ENCODE peak calls at places on chromosomes 1 and 21, in nine cellular contexts. A, D, I, J, H, C, G, M and V are unnamed samples.

GRCh38 chr1:235246022-235246948 is 81.7 kb downstream of the ARID4B start:
- DNase-seq in A (no peak), D (no peak), I (no peak), J (no peak), H (no peak), C (no peak), G (peak), M (no peak), V (no peak)

GRCh38 chr1:31785020-31785946 is 21.1 kb upstream of the ADGRB2 start:
- DNase-seq in A (no peak), D (no peak), I (no peak), J (no peak), H (no peak), C (no peak), G (no peak), M (no peak), V (no peak)

GRCh38 chr1:228287541-228288425 is 79.9 kb downstream of the OBSCN start:
- DNase-seq in A (no peak), D (no peak), I (no peak), J (no peak), H (no peak), C (no peak), G (no peak), M (no peak), V (no peak)

GRCh38 chr1:238772321-238772720 is 614.0 kb upstream of the CHRM3 start:
- DNase-seq in A (no peak), D (no peak), I (no peak), J (peak), H (peak), C (no peak), G (peak), M (no peak), V (no peak)

GRCh38 chr1:72435025-72435424 is 152.7 kb upstream of the NEGR1 start:
- DNase-seq in A (no peak), D (no peak), I (no peak), J (no peak), H (peak), C (no peak), G (peak), M (no peak), V (no peak)

GRCh38 chr1:118202076-118202608 is 17.1 kb upstream of the SPAG17 start:
- DNase-seq in A (no peak), D (no peak), I (no peak), J (no peak), H (no peak), C (no peak), G (no peak), M (no peak), V (no peak)

GRCh38 chr21:35963920-35964451 is 96.3 kb downstream of the SETD4 start:
- DNase-seq in A (no peak), D (no peak), I (no peak), J (peak), H (peak), C (no peak), G (peak), M (no peak), V (peak)

GRCh38 chr1:39958801-39959200 is 3.9 kb downstream of the MFSD2A start:
- DNase-seq in A (no peak), D (no peak), I (peak), J (no peak), H (no peak), C (no peak), G (no peak), M (no peak), V (no peak)

GRCh38 chr1:12003762-12004161 is 15.5 kb upstream of the MIIP start:
- DNase-seq in A (no peak), D (no peak), I (no peak), J (no peak), H (no peak), C (no peak), G (no peak), M (no peak), V (no peak)

GRCh38 chr1:156489166-156489934 is 11.2 kb downstream of the MEF2D start:
- DNase-seq in A (peak), D (no peak), I (peak), J (no peak), H (no peak), C (peak), G (no peak), M (no peak), V (peak)

GRCh38 chr1:204565617-204566582 is 49.7 kb downstream of the MDM4 start:
- DNase-seq in A (peak), D (peak), I (no peak), J (peak), H (peak), C (peak), G (peak), M (no peak), V (peak)

GRCh38 chr1:119715542-119715941 is 3.8 kb downstream of the PHGDH start:
- DNase-seq in A (no peak), D (no peak), I (peak), J (no peak), H (peak), C (no peak), G (peak), M (no peak), V (no peak)

GRCh38 chr1:32179193-32179442 is 357 bp upstream of the TXLNA start:
- DNase-seq in A (no peak), D (no peak), I (no peak), J (no peak), H (no peak), C (no peak), G (no peak), M (no peak), V (no peak)

GRCh38 chr1:59976194-59977074 is 49.9 kb upstream of the CYP2J2 start:
- DNase-seq in A (peak), D (peak), I (peak), J (peak), H (peak), C (peak), G (peak), M (peak), V (peak)

GRCh38 chr1:171267391-171267790 is 19.1 kb downstream of the FMO1 start:
- DNase-seq in A (no peak), D (no peak), I (no peak), J (peak), H (no peak), C (no peak), G (peak), M (no peak), V (no peak)

GRCh38 chr1:44881011-44881632 is 38.1 kb upstream of the PTCH2 start:
- DNase-seq in A (no peak), D (no peak), I (peak), J (peak), H (peak), C (no peak), G (peak), M (no peak), V (no peak)

GRCh38 chr21:28393279-28393678 is 599.4 kb downstream of the LTN1 start:
- DNase-seq in A (no peak), D (no peak), I (no peak), J (no peak), H (no peak), C (no peak), G (no peak), M (no peak), V (no peak)

GRCh38 chr1:65442442-65442841 is 22.0 kb downstream of the LEPR start:
- DNase-seq in A (no peak), D (no peak), I (no peak), J (no peak), H (no peak), C (no peak), G (no peak), M (no peak), V (no peak)

GRCh38 chr1:174946020-174946419 is 53.7 kb upstream of the CACYBP start:
- DNase-seq in A (no peak), D (no peak), I (no peak), J (no peak), H (no peak), C (no peak), G (no peak), M (no peak), V (no peak)

GRCh38 chr1:12229835-12230548 is at the start of gene VPS13D:
- DNase-seq in A (peak), D (peak), I (peak), J (peak), H (peak), C (peak), G (peak), M (peak), V (peak)

GRCh38 chr1:47840338-47840737 is 156.8 kb downstream of the TRABD2B start:
- DNase-seq in A (no peak), D (no peak), I (no peak), J (no peak), H (no peak), C (no peak), G (no peak), M (no peak), V (no peak)

GRCh38 chr1:180358649-180359048 is 128.6 kb downstream of the LHX4 start:
- DNase-seq in A (no peak), D (no peak), I (no peak), J (no peak), H (no peak), C (no peak), G (peak), M (no peak), V (no peak)

GRCh38 chr1:158163000-158163947 is 17.4 kb upstream of the CD1D start:
- DNase-seq in A (no peak), D (no peak), I (no peak), J (no peak), H (no peak), C (no peak), G (no peak), M (no peak), V (no peak)

GRCh38 chr1:229768232-229768631 is 142.2 kb downstream of the URB2 start:
- DNase-seq in A (no peak), D (no peak), I (no peak), J (no peak), H (no peak), C (no peak), G (no peak), M (no peak), V (no peak)

GRCh38 chr1:193338194-193338593 is 151.8 kb upstream of the B3GALT2 start:
- DNase-seq in A (no peak), D (peak), I (no peak), J (peak), H (peak), C (no peak), G (peak), M (no peak), V (no peak)

GRCh38 chr1:41739061-41739955 is 179.4 kb downstream of the HIVEP3 start:
- DNase-seq in A (peak), D (no peak), I (peak), J (peak), H (peak), C (peak), G (peak), M (peak), V (no peak)